ENCODE peak calls at places on chromosomes 7 and 10, in four cellular contexts. V is mesendoderm, N is IMR-90, K is H9. M is an unnamed sample.

GRCh38 chr7:70354409-70355169 is 756.3 kb downstream of the AUTS2 start:
- DNase-seq in V (no peak), N (no peak), K (no peak), M (no peak)

GRCh38 chr10:37269554-37270256 is 144.3 kb downstream of the ANKRD30A start:
- DNase-seq in V (no peak), N (no peak), K (no peak), M (no peak)

GRCh38 chr7:11841657-11842056 is 9.7 kb upstream of the THSD7A start:
- DNase-seq in V (no peak), N (no peak), K (no peak), M (no peak)

GRCh38 chr10:50367732-50368131 is 116.4 kb upstream of the ASAH2 start:
- DNase-seq in V (peak), N (peak), K (peak), M (no peak)

GRCh38 chr7:134932707-134933370 is 53.5 kb upstream of the AGBL3 start:
- DNase-seq in V (no peak), N (peak), K (no peak), M (no peak)

GRCh38 chr7:9083837-9084236 is 650.4 kb downstream of the NXPH1 start:
- DNase-seq in V (peak), N (no peak), K (peak), M (no peak)

GRCh38 chr7:77403957-77404356 is 12.2 kb downstream of the GSAP start:
- DNase-seq in V (no peak), N (no peak), K (no peak), M (no peak)

GRCh38 chr10:5506246-5506645 is 6.9 kb upstream of the CALML5 start:
- DNase-seq in V (no peak), N (no peak), K (no peak), M (no peak)

GRCh38 chr10:74645681-74646080 is 180.7 kb upstream of the KAT6B start:
- DNase-seq in V (no peak), N (no peak), K (no peak), M (no peak)

GRCh38 chr10:112689327-112689726 is 242.3 kb downstream of the VTI1A start:
- DNase-seq in V (peak), N (peak), K (peak), M (peak)

GRCh38 chr7:90693939-90694338 is 97.8 kb downstream of the CDK14 start:
- DNase-seq in V (no peak), N (no peak), K (no peak), M (no peak)

GRCh38 chr7:11331128-11332102 is 357.7 kb downstream of the PHF14 start:
- DNase-seq in V (no peak), N (no peak), K (no peak), M (no peak)

GRCh38 chr10:72334832-72335393 is 19.8 kb downstream of the DNAJB12 start:
- DNase-seq in V (no peak), N (peak), K (peak), M (peak)

GRCh38 chr10:69731184-69731583 is 70.5 kb upstream of the COL13A1 start:
- DNase-seq in V (no peak), N (peak), K (no peak), M (no peak)

GRCh38 chr10:112057072-112057471 is 126.5 kb downstream of the GPAM start:
- DNase-seq in V (no peak), N (no peak), K (no peak), M (no peak)

GRCh38 chr10:32386623-32387022 is 39.7 kb upstream of the EPC1 start:
- DNase-seq in V (no peak), N (peak), K (no peak), M (no peak)

GRCh38 chr10:86904600-86904999 is 52.8 kb downstream of the MMRN2 start:
- DNase-seq in V (no peak), N (no peak), K (no peak), M (no peak)

GRCh38 chr10:56763090-56763489 is 402.0 kb upstream of the ZWINT start:
- DNase-seq in V (peak), N (no peak), K (no peak), M (no peak)

GRCh38 chr10:21849624-21850023 is 153.9 kb downstream of the DNAJC1 start:
- DNase-seq in V (no peak), N (no peak), K (no peak), M (no peak)

GRCh38 chr10:86389441-86390193 is 23.0 kb upstream of the GRID1 start:
- DNase-seq in V (peak), N (peak), K (peak), M (peak)

GRCh38 chr7:40833541-40834234 is 698.9 kb downstream of the SUGCT start:
- DNase-seq in V (peak), N (peak), K (no peak), M (no peak)

GRCh38 chr10:123200510-123200909 is 46.3 kb downstream of the BUB3 start:
- DNase-seq in V (no peak), N (no peak), K (no peak), M (no peak)

GRCh38 chr10:100338434-100339036 is 8.5 kb upstream of the SCD start:
- DNase-seq in V (peak), N (peak), K (peak), M (no peak)

GRCh38 chr10:8034666-8035640 is 19.5 kb upstream of the GATA3 start:
- DNase-seq in V (peak), N (no peak), K (no peak), M (no peak)

GRCh38 chr7:26454180-26454579 is 162.5 kb downstream of the SNX10 start:
- DNase-seq in V (no peak), N (no peak), K (no peak), M (no peak)
- H3K56ac ChIP-seq in V (no peak), N (no peak), K (no peak), M (no peak)

GRCh38 chr10:9243861-9244515 is 1189.5 kb downstream of the GATA3 start:
- DNase-seq in V (no peak), N (no peak), K (no peak), M (no peak)

GRCh38 chr10:9239298-9239697 is 1184.8 kb downstream of the GATA3 start:
- DNase-seq in V (peak), N (no peak), K (no peak), M (no peak)

DNA sequence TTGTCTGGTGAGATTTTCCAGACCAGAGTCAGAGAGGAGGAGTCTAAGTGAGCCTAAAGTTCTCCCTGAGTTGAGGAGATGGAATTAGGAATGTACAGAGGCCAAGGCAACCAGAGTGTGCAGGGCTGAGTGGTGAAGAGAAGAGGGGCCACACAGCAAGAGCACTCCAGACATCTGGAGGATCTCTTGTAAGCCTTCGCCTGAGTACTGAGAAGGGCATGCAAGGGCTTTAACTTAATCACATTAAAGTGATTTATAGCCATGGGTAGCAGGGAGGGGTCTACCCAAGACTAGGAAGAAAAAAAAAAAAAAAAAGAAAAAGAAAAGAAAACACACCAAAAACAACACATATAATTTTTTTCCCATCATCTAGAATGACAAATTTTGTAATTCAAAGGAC is 1190.4 kb downstream of the GATA3 start:
- DNase-seq in V (no peak), N (no peak), K (no peak), M (no peak)
- H3K56ac ChIP-seq in V (no peak), N (no peak), K (no peak), M (no peak)

GRCh38 chr10:122194251-122194650 is 76.8 kb upstream of the BTBD16 start:
- DNase-seq in V (no peak), N (no peak), K (no peak), M (no peak)
- H3K56ac ChIP-seq in V (no peak), N (no peak), K (no peak), M (no peak)

GRCh38 chr10:118621304-118621942 is 26.0 kb upstream of the PRLHR start:
- DNase-seq in V (no peak), N (no peak), K (no peak), M (no peak)
- H3K56ac ChIP-seq in V (no peak), N (no peak), K (no peak), M (no peak)

GRCh38 chr10:45429790-45430189 is 55.8 kb downstream of the ALOX5 start:
- DNase-seq in V (no peak), N (no peak), K (no peak), M (no peak)
- H3K56ac ChIP-seq in V (no peak), N (no peak), K (no peak), M (no peak)

GRCh38 chr7:47378728-47379395 is 203.0 kb downstream of the TNS3 start:
- DNase-seq in V (no peak), N (no peak), K (no peak), M (no peak)

GRCh38 chr7:47379629-47380324 is 202.1 kb downstream of the TNS3 start:
- DNase-seq in V (peak), N (peak), K (peak), M (no peak)

GRCh38 chr7:47382200-47382599 is 199.7 kb downstream of the TNS3 start:
- DNase-seq in V (no peak), N (no peak), K (no peak), M (no peak)

GRCh38 chr7:47381132-47381495 is 200.8 kb downstream of the TNS3 start:
- DNase-seq in V (no peak), N (no peak), K (no peak), M (no peak)

GRCh38 chr7:47380325-47381131 is 201.4 kb downstream of the TNS3 start:
- DNase-seq in V (peak), N (peak), K (peak), M (no peak)
- H3K56ac ChIP-seq in V (no peak), N (no peak), K (no peak), M (no peak)

DNA sequence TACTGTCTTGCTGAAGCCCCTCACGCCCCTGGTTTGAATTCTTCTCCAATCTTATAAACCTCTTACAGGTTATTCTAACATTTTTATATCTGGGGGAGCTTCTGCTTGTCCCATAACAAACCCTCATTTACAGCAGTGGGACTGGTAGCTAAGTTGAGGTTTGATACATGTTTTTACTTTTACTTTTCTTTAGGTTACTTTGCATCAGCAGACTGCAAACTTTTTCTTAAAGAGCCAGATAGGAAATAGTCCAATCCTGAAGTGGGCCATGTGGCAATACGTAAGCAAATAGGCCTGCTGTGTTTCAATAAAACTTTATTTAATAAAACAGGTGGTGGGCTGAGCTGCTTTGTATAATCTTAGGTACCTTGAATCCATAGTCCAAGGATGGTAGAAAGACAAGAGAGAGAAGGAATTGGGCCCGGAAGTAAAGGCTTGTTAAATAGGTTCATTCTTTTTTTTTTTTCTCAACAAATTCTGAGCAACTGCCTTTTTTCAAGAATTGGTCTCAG is 27.3 kb downstream of the RAB18 start:
- DNase-seq in V (no peak), N (no peak), K (no peak), M (no peak)
- H3K56ac ChIP-seq in V (no peak), N (no peak), K (no peak), M (no peak)

GRCh38 chr10:58444336-58444735 is 59.1 kb downstream of the TFAM start:
- DNase-seq in V (no peak), N (no peak), K (no peak), M (no peak)
- H3K56ac ChIP-seq in V (no peak), N (no peak), K (no peak), M (no peak)

GRCh38 chr7:121960678-121961461 is 87.9 kb downstream of the PTPRZ1 start:
- DNase-seq in V (peak), N (peak), K (peak), M (no peak)

GRCh38 chr7:121966538-121967332 is 93.8 kb downstream of the PTPRZ1 start:
- DNase-seq in V (no peak), N (no peak), K (no peak), M (no peak)

GRCh38 chr7:121961491-121961890 is 88.5 kb downstream of the PTPRZ1 start:
- DNase-seq in V (no peak), N (no peak), K (no peak), M (no peak)
- H3K56ac ChIP-seq in V (no peak), N (no peak), K (no peak), M (no peak)

DNA sequence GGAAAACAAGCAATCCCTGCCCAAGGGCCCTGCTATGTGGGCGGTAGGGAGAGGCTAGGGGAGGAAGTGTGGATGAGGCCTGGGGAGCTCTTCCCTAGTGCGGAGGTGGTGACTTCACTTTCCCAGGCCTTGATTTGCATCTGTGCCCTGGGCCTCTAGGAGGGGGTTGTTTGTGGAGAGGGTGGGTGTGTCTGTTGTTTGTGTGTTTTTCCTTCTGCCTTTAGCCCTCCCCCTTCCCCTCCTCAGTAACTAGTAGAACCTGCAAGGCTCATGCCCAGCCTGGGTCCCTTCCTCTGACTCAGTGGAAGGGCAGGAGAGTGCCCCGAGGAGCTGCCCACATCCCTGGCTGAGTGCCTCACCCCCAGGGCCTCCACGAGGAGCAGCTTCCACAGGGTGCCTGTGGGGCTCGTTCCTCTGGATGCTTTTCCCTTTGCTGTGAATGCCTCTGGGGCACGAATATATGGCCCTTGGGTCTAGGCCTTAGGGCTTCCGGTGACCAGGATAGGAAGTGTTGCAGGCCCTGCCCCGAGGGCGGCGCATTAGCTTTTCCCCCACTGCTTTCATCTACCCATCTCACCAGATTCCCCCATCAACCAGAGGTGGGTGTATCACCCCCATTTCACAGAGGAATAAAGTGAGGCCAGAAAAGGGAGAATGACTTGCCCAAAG is 89.4 kb upstream of the DUSP5 start:
- DNase-seq in V (peak), N (no peak), K (peak), M (no peak)
- H3K56ac ChIP-seq in V (peak), N (no peak), K (no peak), M (no peak)

M was measured in H1.